ENCODE peak calls at places on chromosomes 13 and 19, in five cellular contexts. N is HepG2, I is K562, S is SK-N-SH, L is H1. F is an unnamed sample.
A peak's percentile ranks its signal among the peaks of the same experiment; 100 is the strongest.

GRCh38 chr13:79386125-79386822 is 19.8 kb downstream of the RBM26 start:
- DNase-seq in N (no peak), S (no peak), L (no peak), I (no peak), F (no peak)

GRCh38 chr19:14006766-14007562 is 844 bp upstream of the RFX1 start:
- DNase-seq in S (peak; percentile 93), L (peak; percentile 98), I (peak; percentile 80), N (no peak), F (no peak)

GRCh38 chr13:42957881-42958280 is 34.2 kb downstream of the EPSTI1 start:
- DNase-seq in L (no peak), N (no peak), S (no peak), I (no peak), F (no peak)

GRCh38 chr13:51590966-51591627 is 6.8 kb downstream of the WDFY2 start:
- DNase-seq in N (peak; percentile 63), S (peak; percentile 41), L (no peak), I (peak; percentile 11), F (no peak)

GRCh38 chr13:27211271-27211670 is 39.7 kb upstream of the USP12 start:
- DNase-seq in I (no peak), N (no peak), S (no peak), L (no peak), F (no peak)

GRCh38 chr13:103625194-103625593 is 559.0 kb upstream of the SLC10A2 start:
- DNase-seq in I (no peak), L (no peak), S (no peak), N (no peak), F (no peak)

GRCh38 chr19:879711-880438 is 13.1 kb downstream of the MED16 start:
- DNase-seq in L (no peak), I (no peak), N (no peak), S (no peak), F (no peak)

GRCh38 chr19:7767487-7767886 is 4.4 kb downstream of the CLEC4M start:
- DNase-seq in L (no peak), S (no peak), I (no peak), N (no peak), F (no peak)

GRCh38 chr19:23823952-23824389 is 65.3 kb upstream of the ZNF681 start:
- DNase-seq in L (no peak), N (peak; percentile 9), I (no peak), S (peak; percentile 27), F (peak; percentile 82)

GRCh38 chr19:49422407-49423277 is 599 bp downstream of the PTH2 start:
- DNase-seq in I (peak; percentile 91), N (no peak), S (peak; percentile 85), L (peak; percentile 93), F (peak; percentile 57)

GRCh38 chr13:102392810-102393209 is 9.0 kb downstream of the FGF14 start:
- DNase-seq in N (no peak), L (no peak), S (no peak), I (no peak), F (no peak)

GRCh38 chr19:51107406-51108065 is 673 bp downstream of the CTU1 start:
- DNase-seq in L (no peak), N (peak; percentile 37), S (no peak), I (no peak), F (no peak)

GRCh38 chr13:91767681-91768080 is 369.3 kb downstream of the GPC5 start:
- DNase-seq in I (no peak), L (no peak), S (no peak), N (no peak), F (no peak)

GRCh38 chr19:19171821-19172532 is 1.9 kb upstream of the MEF2B start:
- DNase-seq in S (no peak), N (peak; percentile 62), I (peak; percentile 35), L (no peak), F (no peak)

GRCh38 chr19:51339313-51339686 is 2.6 kb downstream of the VSIG10L start:
- DNase-seq in N (no peak), S (no peak), I (peak; percentile 37), L (no peak), F (no peak)

GRCh38 chr13:32545083-32545482 is 6.5 kb upstream of the N4BP2L2 start:
- DNase-seq in L (no peak), I (no peak), S (no peak), N (no peak), F (no peak)

GRCh38 chr13:96925466-96925865 is 68.8 kb downstream of the OXGR1 start:
- DNase-seq in S (no peak), N (peak; percentile 6), L (no peak), I (no peak), F (no peak)

GRCh38 chr13:42153371-42153770 is 104.9 kb downstream of the DGKH start:
- DNase-seq in S (no peak), I (no peak), N (no peak), L (no peak), F (no peak)

GRCh38 chr13:95955255-95955654 is 97.9 kb downstream of the UGGT2 start:
- DNase-seq in I (no peak), S (no peak), N (no peak), L (no peak), F (no peak)

GRCh38 chr13:100100115-100100879 is 11.4 kb downstream of the PCCA start:
- DNase-seq in I (no peak), N (peak; percentile 71), S (no peak), L (no peak), F (no peak)

GRCh38 chr13:102873653-102874052 is 27.8 kb downstream of the ERCC5 start:
- DNase-seq in S (no peak), L (no peak), N (no peak), I (no peak), F (no peak)

GRCh38 chr13:65454403-65454802 is 1775.7 kb downstream of the PCDH9 start:
- DNase-seq in S (no peak), L (no peak), N (no peak), I (no peak), F (no peak)

GRCh38 chr19:16045893-16046292 is 30.4 kb upstream of the TPM4 start:
- DNase-seq in I (no peak), N (no peak), S (no peak), L (no peak), F (no peak)

GRCh38 chr13:106958690-106959089 is 390.8 kb upstream of the ARGLU1 start:
- DNase-seq in L (no peak), S (no peak), I (no peak), N (peak; percentile 7), F (no peak)

GRCh38 chr19:2270157-2270571 is 11.8 kb downstream of the PEAK3 start:
- DNase-seq in I (peak; percentile 65), L (no peak), N (no peak), S (no peak), F (no peak)

GRCh38 chr13:33388254-33388998 is 102.9 kb upstream of the STARD13 start:
- DNase-seq in L (no peak), N (no peak), I (no peak), S (no peak), F (no peak)

GRCh38 chr19:38248421-38248820 is 7.8 kb downstream of the PPP1R14A start:
- DNase-seq in S (no peak), L (no peak), N (no peak), I (no peak), F (no peak)

GRCh38 chr13:49356224-49356623 is 87.6 kb downstream of the CAB39L start:
- DNase-seq in S (no peak), N (no peak), L (no peak), I (no peak), F (no peak)

GRCh38 chr13:75963318-75963717 is 327.2 kb downstream of the LMO7 start:
- DNase-seq in I (no peak), N (peak; percentile 2), L (no peak), S (no peak), F (no peak)

GRCh38 chr13:30576528-30576927 is 41.2 kb upstream of the USPL1 start:
- DNase-seq in I (no peak), L (no peak), N (peak; percentile 1), S (no peak), F (no peak)
- TF ChIP-seq JUND in I (no peak), L (no peak), N (no peak), S (no peak), F (no peak)

DNA sequence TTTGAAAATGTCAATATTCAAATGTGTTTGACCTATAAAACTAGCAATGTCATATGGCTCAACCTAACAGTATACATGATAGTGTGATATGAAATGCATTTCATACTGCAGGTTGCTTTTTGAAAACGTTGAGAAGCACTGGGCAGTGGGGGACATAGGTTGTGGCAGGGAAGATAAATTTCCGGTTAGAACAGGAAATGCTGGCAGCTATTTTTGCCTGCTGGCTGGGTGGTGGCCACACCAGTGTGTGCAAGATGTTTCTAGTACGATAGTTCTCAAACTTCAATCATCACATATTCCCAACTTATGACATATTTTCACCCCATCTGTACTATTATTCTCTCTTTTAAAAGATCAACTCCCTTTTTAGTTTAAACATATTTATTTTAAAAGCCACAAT is 17.2 kb downstream of the FXYD5 start:
- DNase-seq in N (no peak), I (no peak), S (no peak), L (no peak), F (no peak)
- TF ChIP-seq JUND in N (no peak), I (no peak), S (no peak), L (no peak), F (no peak)

GRCh38 chr19:55640577-55641375 is at the start of gene ZNF580:
- DNase-seq in L (peak; percentile 86), S (peak; percentile 90), N (peak; percentile 40), I (peak; percentile 85), F (peak; percentile 79)
- TF ChIP-seq JUND in L (no peak), S (no peak), N (no peak), I (no peak), F (no peak)

DNA sequence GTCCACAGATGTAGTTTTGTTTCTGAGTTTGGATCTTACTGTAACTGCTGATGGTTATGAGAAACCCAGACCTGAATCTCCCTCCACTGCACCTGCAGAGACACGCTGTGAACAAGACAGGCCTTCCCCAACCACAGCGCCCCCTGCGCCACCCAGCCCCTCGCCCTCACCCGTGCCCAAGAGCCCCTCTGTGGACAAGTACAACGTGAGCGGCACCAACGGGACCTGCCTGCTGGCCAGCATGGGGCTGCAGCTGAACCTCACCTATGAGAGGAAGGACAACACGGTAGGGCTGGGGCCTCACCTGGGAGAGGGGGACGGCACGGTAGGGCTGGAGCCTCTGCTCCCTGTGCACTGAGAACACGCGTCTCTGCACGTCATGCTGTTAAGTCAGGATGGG is 22.3 kb downstream of the LAMP1 start:
- DNase-seq in L (no peak), N (no peak), S (no peak), I (no peak), F (no peak)
- TF ChIP-seq JUND in L (no peak), N (no peak), S (no peak), I (no peak), F (no peak)